ENCODE peak calls at places on chromosome 5, in eight cellular contexts. T is NCI-H446 treated with DMSO at 0.1 percent for 48 hours; B is stomach; A is activated naive CD4-positive, alpha-beta T cell treated with anti-CD3 and anti-CD28 coated beads, Interleukin-2, amount 50 U/mL, for 72 hours; X is HT-29; W is fibroblast of the conjunctiva; R is EL; I is fibroblast of gingiva. F is an unnamed sample.

GRCh38 chr5:133050500-133050899 is 1.3 kb upstream of the HSPA4 start:
- DNase-seq in T (no peak), B (no peak), A (no peak), X (no peak), W (no peak), R (no peak), I (no peak), F (no peak)

GRCh38 chr5:158195811-158196210 is 336.9 kb upstream of the CLINT1 start:
- DNase-seq in T (no peak), B (no peak), A (no peak), X (no peak), W (no peak), R (no peak), I (no peak), F (no peak)

GRCh38 chr5:157808043-157808442 is 50.9 kb downstream of the CLINT1 start:
- DNase-seq in T (no peak), B (no peak), A (no peak), X (no peak), W (no peak), R (no peak), I (no peak), F (no peak)

GRCh38 chr5:56323505-56323904 is 90.4 kb upstream of the ANKRD55 start:
- DNase-seq in T (no peak), B (no peak), A (no peak), X (peak), W (no peak), R (peak), I (peak), F (no peak)

GRCh38 chr5:1762878-1763547 is 36.6 kb downstream of the MRPL36 start:
- DNase-seq in T (no peak), B (peak), A (no peak), X (no peak), W (no peak), R (no peak), I (no peak), F (no peak)

GRCh38 chr5:32645246-32645645 is 59.9 kb downstream of the SUB1 start:
- DNase-seq in T (no peak), B (no peak), A (no peak), X (no peak), W (no peak), R (peak), I (no peak), F (no peak)

GRCh38 chr5:68875351-68875750 is 218.5 kb upstream of the SLC30A5 start:
- DNase-seq in T (no peak), B (no peak), A (no peak), X (no peak), W (no peak), R (no peak), I (no peak), F (no peak)

GRCh38 chr5:75089137-75089536 is 36.8 kb upstream of the GCNT4 start:
- DNase-seq in T (no peak), B (no peak), A (no peak), X (no peak), W (no peak), R (peak), I (no peak), F (no peak)

GRCh38 chr5:31408814-31409213 is 123.1 kb downstream of the DROSHA start:
- DNase-seq in T (no peak), B (no peak), A (no peak), X (peak), W (peak), R (peak), I (peak), F (no peak)

GRCh38 chr5:138276402-138277054 is 2.1 kb upstream of the GFRA3 start:
- DNase-seq in T (no peak), B (no peak), A (no peak), X (peak), W (no peak), R (no peak), I (no peak), F (no peak)

GRCh38 chr5:169404223-169404622 is 103.3 kb upstream of the SLIT3 start:
- DNase-seq in T (no peak), B (no peak), A (no peak), X (no peak), W (no peak), R (peak), I (no peak), F (no peak)

GRCh38 chr5:179623906-179624741 is 653 bp upstream of the HNRNPH1 start:
- DNase-seq in T (no peak), B (no peak), A (peak), X (no peak), W (peak), R (peak), I (peak), F (peak)

GRCh38 chr5:107403561-107403960 is 267.2 kb downstream of the EFNA5 start:
- DNase-seq in T (no peak), B (no peak), A (no peak), X (no peak), W (no peak), R (no peak), I (no peak), F (no peak)

GRCh38 chr5:116573279-116573616 is 1.4 kb downstream of the SEMA6A start:
- DNase-seq in T (no peak), B (peak), A (no peak), X (no peak), W (no peak), R (no peak), I (no peak), F (no peak)

F was measured in stimulated activated effector memory CD8-positive, alpha-beta T cell treated with anti-CD3 and anti-CD28 coated beads, Interleukin-12 subunit alpha, Interleukin-12 subunit beta, amount 100 ng/mL, for 72 hours.